ENCODE peak calls at places on chromosomes 12 and 14, in ten cellular contexts. One of them, this sample, is unnamed.

GRCh38 chr12:131088701-131089525 is 135.2 kb downstream of the ADGRD1 start:
- DNase-seq in esophagus squamous epithelium: no peak
- DNase-seq in A172: no peak
- DNase-seq in tibial artery: peak
- DNase-seq in fibroblast of lung: no peak
- DNase-seq in activated T-helper 9 cell treated with anti-CD3 and anti-CD28 coated beads, Interleukin-2, amount 50 U/mL, for 16 hours: no peak
- DNase-seq in frontal cortex: no peak
- DNase-seq in HT1080: no peak
- DNase-seq in NCI-H460: no peak
- DNase-seq in NB4: no peak
- DNase-seq in this sample: no peak

GRCh38 chr14:24938593-24938992 is 111.4 kb downstream of the STXBP6 start:
- DNase-seq in esophagus squamous epithelium: no peak
- DNase-seq in A172: no peak
- DNase-seq in tibial artery: no peak
- DNase-seq in fibroblast of lung: no peak
- DNase-seq in activated T-helper 9 cell treated with anti-CD3 and anti-CD28 coated beads, Interleukin-2, amount 50 U/mL, for 16 hours: no peak
- DNase-seq in frontal cortex: no peak
- DNase-seq in HT1080: no peak
- DNase-seq in NCI-H460: no peak
- DNase-seq in NB4: no peak
- DNase-seq in this sample: no peak

GRCh38 chr12:26629864-26630263 is 203.1 kb downstream of the ITPR2 start:
- DNase-seq in esophagus squamous epithelium: no peak
- DNase-seq in A172: peak
- DNase-seq in tibial artery: no peak
- DNase-seq in fibroblast of lung: peak
- DNase-seq in activated T-helper 9 cell treated with anti-CD3 and anti-CD28 coated beads, Interleukin-2, amount 50 U/mL, for 16 hours: no peak
- DNase-seq in frontal cortex: no peak
- DNase-seq in HT1080: no peak
- DNase-seq in NCI-H460: no peak
- DNase-seq in NB4: no peak
- DNase-seq in this sample: no peak

GRCh38 chr12:27859648-27860047 is 79.6 kb upstream of the MANSC4 start:
- DNase-seq in esophagus squamous epithelium: no peak
- DNase-seq in A172: peak
- DNase-seq in tibial artery: no peak
- DNase-seq in fibroblast of lung: no peak
- DNase-seq in activated T-helper 9 cell treated with anti-CD3 and anti-CD28 coated beads, Interleukin-2, amount 50 U/mL, for 16 hours: no peak
- DNase-seq in frontal cortex: no peak
- DNase-seq in HT1080: peak
- DNase-seq in NCI-H460: no peak
- DNase-seq in NB4: no peak
- DNase-seq in this sample: no peak

GRCh38 chr12:66740257-66740656 is 61.4 kb upstream of the GRIP1 start:
- DNase-seq in esophagus squamous epithelium: no peak
- DNase-seq in A172: no peak
- DNase-seq in tibial artery: no peak
- DNase-seq in fibroblast of lung: no peak
- DNase-seq in activated T-helper 9 cell treated with anti-CD3 and anti-CD28 coated beads, Interleukin-2, amount 50 U/mL, for 16 hours: no peak
- DNase-seq in frontal cortex: no peak
- DNase-seq in HT1080: no peak
- DNase-seq in NCI-H460: no peak
- DNase-seq in NB4: no peak
- DNase-seq in this sample: no peak

GRCh38 chr14:103723176-103724081 is 7.8 kb downstream of the ZFYVE21 start:
- DNase-seq in esophagus squamous epithelium: no peak
- DNase-seq in A172: no peak
- DNase-seq in tibial artery: peak
- DNase-seq in fibroblast of lung: no peak
- DNase-seq in activated T-helper 9 cell treated with anti-CD3 and anti-CD28 coated beads, Interleukin-2, amount 50 U/mL, for 16 hours: no peak
- DNase-seq in frontal cortex: no peak
- DNase-seq in HT1080: no peak
- DNase-seq in NCI-H460: no peak
- DNase-seq in NB4: no peak
- DNase-seq in this sample: peak

GRCh38 chr14:102545461-102546265 is 36.1 kb upstream of the ANKRD9 start:
- DNase-seq in esophagus squamous epithelium: no peak
- DNase-seq in A172: no peak
- DNase-seq in tibial artery: no peak
- DNase-seq in fibroblast of lung: peak
- DNase-seq in activated T-helper 9 cell treated with anti-CD3 and anti-CD28 coated beads, Interleukin-2, amount 50 U/mL, for 16 hours: no peak
- DNase-seq in frontal cortex: no peak
- DNase-seq in HT1080: no peak
- DNase-seq in NCI-H460: no peak
- DNase-seq in NB4: no peak
- DNase-seq in this sample: no peak

GRCh38 chr12:121033625-121034349 is 5.3 kb downstream of the OASL start:
- DNase-seq in esophagus squamous epithelium: no peak
- DNase-seq in A172: peak
- DNase-seq in tibial artery: no peak
- DNase-seq in fibroblast of lung: peak
- DNase-seq in activated T-helper 9 cell treated with anti-CD3 and anti-CD28 coated beads, Interleukin-2, amount 50 U/mL, for 16 hours: peak
- DNase-seq in frontal cortex: no peak
- DNase-seq in HT1080: peak
- DNase-seq in NCI-H460: no peak
- DNase-seq in NB4: peak
- DNase-seq in this sample: no peak

GRCh38 chr14:20986811-20987210 is 3.0 kb upstream of the METTL17 start:
- DNase-seq in esophagus squamous epithelium: no peak
- DNase-seq in A172: peak
- DNase-seq in tibial artery: peak
- DNase-seq in fibroblast of lung: peak
- DNase-seq in activated T-helper 9 cell treated with anti-CD3 and anti-CD28 coated beads, Interleukin-2, amount 50 U/mL, for 16 hours: no peak
- DNase-seq in frontal cortex: no peak
- DNase-seq in HT1080: peak
- DNase-seq in NCI-H460: peak
- DNase-seq in NB4: peak
- DNase-seq in this sample: no peak

GRCh38 chr12:27220988-27221345 is 23.1 kb upstream of the STK38L start:
- DNase-seq in esophagus squamous epithelium: no peak
- DNase-seq in A172: no peak
- DNase-seq in tibial artery: no peak
- DNase-seq in fibroblast of lung: no peak
- DNase-seq in activated T-helper 9 cell treated with anti-CD3 and anti-CD28 coated beads, Interleukin-2, amount 50 U/mL, for 16 hours: no peak
- DNase-seq in frontal cortex: no peak
- DNase-seq in HT1080: no peak
- DNase-seq in NCI-H460: no peak
- DNase-seq in NB4: no peak
- DNase-seq in this sample: no peak

GRCh38 chr14:60151715-60152114 is 13.5 kb downstream of the DHRS7 start:
- DNase-seq in esophagus squamous epithelium: peak
- DNase-seq in A172: peak
- DNase-seq in tibial artery: peak
- DNase-seq in fibroblast of lung: peak
- DNase-seq in activated T-helper 9 cell treated with anti-CD3 and anti-CD28 coated beads, Interleukin-2, amount 50 U/mL, for 16 hours: peak
- DNase-seq in frontal cortex: peak
- DNase-seq in HT1080: peak
- DNase-seq in NCI-H460: peak
- DNase-seq in NB4: peak
- DNase-seq in this sample: peak

GRCh38 chr12:130266751-130267150 is 70.9 kb upstream of the PIWIL1 start:
- DNase-seq in esophagus squamous epithelium: no peak
- DNase-seq in A172: no peak
- DNase-seq in tibial artery: no peak
- DNase-seq in fibroblast of lung: no peak
- DNase-seq in activated T-helper 9 cell treated with anti-CD3 and anti-CD28 coated beads, Interleukin-2, amount 50 U/mL, for 16 hours: no peak
- DNase-seq in frontal cortex: no peak
- DNase-seq in HT1080: peak
- DNase-seq in NCI-H460: no peak
- DNase-seq in NB4: peak
- DNase-seq in this sample: no peak

GRCh38 chr14:93528884-93529558 is 98.3 kb downstream of the UNC79 start:
- DNase-seq in esophagus squamous epithelium: no peak
- DNase-seq in A172: no peak
- DNase-seq in tibial artery: no peak
- DNase-seq in fibroblast of lung: no peak
- DNase-seq in activated T-helper 9 cell treated with anti-CD3 and anti-CD28 coated beads, Interleukin-2, amount 50 U/mL, for 16 hours: no peak
- DNase-seq in frontal cortex: no peak
- DNase-seq in HT1080: no peak
- DNase-seq in NCI-H460: no peak
- DNase-seq in NB4: no peak
- DNase-seq in this sample: no peak

GRCh38 chr14:21476526-21476924 is 234 bp downstream of the RAB2B start:
- DNase-seq in esophagus squamous epithelium: no peak
- DNase-seq in A172: no peak
- DNase-seq in tibial artery: no peak
- DNase-seq in fibroblast of lung: no peak
- DNase-seq in activated T-helper 9 cell treated with anti-CD3 and anti-CD28 coated beads, Interleukin-2, amount 50 U/mL, for 16 hours: peak
- DNase-seq in frontal cortex: peak
- DNase-seq in HT1080: no peak
- DNase-seq in NCI-H460: no peak
- DNase-seq in NB4: no peak
- DNase-seq in this sample: peak

GRCh38 chr12:104455594-104456416 is 943 bp upstream of the CHST11 start:
- DNase-seq in esophagus squamous epithelium: no peak
- DNase-seq in A172: no peak
- DNase-seq in tibial artery: no peak
- DNase-seq in fibroblast of lung: no peak
- DNase-seq in activated T-helper 9 cell treated with anti-CD3 and anti-CD28 coated beads, Interleukin-2, amount 50 U/mL, for 16 hours: no peak
- DNase-seq in frontal cortex: no peak
- DNase-seq in HT1080: no peak
- DNase-seq in NCI-H460: no peak
- DNase-seq in NB4: no peak
- DNase-seq in this sample: no peak

GRCh38 chr12:77204055-77204454 is 138.7 kb upstream of the E2F7 start:
- DNase-seq in esophagus squamous epithelium: no peak
- DNase-seq in A172: no peak
- DNase-seq in tibial artery: no peak
- DNase-seq in fibroblast of lung: peak
- DNase-seq in activated T-helper 9 cell treated with anti-CD3 and anti-CD28 coated beads, Interleukin-2, amount 50 U/mL, for 16 hours: no peak
- DNase-seq in frontal cortex: no peak
- DNase-seq in HT1080: no peak
- DNase-seq in NCI-H460: no peak
- DNase-seq in NB4: peak
- DNase-seq in this sample: no peak

GRCh38 chr12:109592905-109593272 is 19.3 kb downstream of the MVK start:
- DNase-seq in esophagus squamous epithelium: no peak
- DNase-seq in A172: no peak
- DNase-seq in tibial artery: no peak
- DNase-seq in fibroblast of lung: no peak
- DNase-seq in activated T-helper 9 cell treated with anti-CD3 and anti-CD28 coated beads, Interleukin-2, amount 50 U/mL, for 16 hours: no peak
- DNase-seq in frontal cortex: no peak
- DNase-seq in HT1080: no peak
- DNase-seq in NCI-H460: no peak
- DNase-seq in NB4: no peak
- DNase-seq in this sample: no peak

GRCh38 chr12:128323526-128323925 is 56.6 kb downstream of the TMEM132C start:
- DNase-seq in esophagus squamous epithelium: no peak
- DNase-seq in A172: no peak
- DNase-seq in tibial artery: no peak
- DNase-seq in fibroblast of lung: no peak
- DNase-seq in activated T-helper 9 cell treated with anti-CD3 and anti-CD28 coated beads, Interleukin-2, amount 50 U/mL, for 16 hours: no peak
- DNase-seq in frontal cortex: no peak
- DNase-seq in HT1080: no peak
- DNase-seq in NCI-H460: no peak
- DNase-seq in NB4: no peak
- DNase-seq in this sample: no peak

GRCh38 chr14:72782817-72783216 is 111.1 kb downstream of the DPF3 start:
- DNase-seq in esophagus squamous epithelium: no peak
- DNase-seq in A172: no peak
- DNase-seq in tibial artery: no peak
- DNase-seq in fibroblast of lung: no peak
- DNase-seq in activated T-helper 9 cell treated with anti-CD3 and anti-CD28 coated beads, Interleukin-2, amount 50 U/mL, for 16 hours: no peak
- DNase-seq in frontal cortex: no peak
- DNase-seq in HT1080: no peak
- DNase-seq in NCI-H460: no peak
- DNase-seq in NB4: no peak
- DNase-seq in this sample: no peak

This sample was measured in amygdala.